ENCODE peak calls at places on chromosomes 2 and 18, in five cellular contexts. D, E, T, S and G are unnamed samples.

GRCh38 chr2:100018794-100019193 is 123.6 kb downstream of the AFF3 start:
- DNase-seq in D (peak; percentile 6), E (peak; percentile 78), T (no peak), S (peak; percentile 45), G (no peak)

GRCh38 chr18:45316127-45316526 is 299.1 kb upstream of the SLC14A2 start:
- DNase-seq in D (no peak), E (no peak), T (no peak), S (no peak), G (peak; percentile 38)

GRCh38 chr2:163191372-163191771 is 352.8 kb upstream of the KCNH7 start:
- DNase-seq in D (peak; percentile 67), E (peak; percentile 49), T (no peak), S (peak; percentile 44), G (peak; percentile 19)

GRCh38 chr2:46580416-46580815 is 101.1 kb downstream of the TMEM247 start:
- DNase-seq in D (no peak), E (no peak), T (no peak), S (no peak), G (no peak)

GRCh38 chr2:172953411-172953810 is 122.2 kb upstream of the MAP3K20 start:
- DNase-seq in D (no peak), E (peak; percentile 51), T (no peak), S (no peak), G (no peak)

GRCh38 chr2:145007673-145008263 is 487.8 kb upstream of the ZEB2 start:
- DNase-seq in D (peak; percentile 86), E (peak; percentile 79), T (no peak), S (peak; percentile 28), G (no peak)

GRCh38 chr2:151422917-151423439 is 13.3 kb downstream of the RIF1 start:
- DNase-seq in D (no peak), E (no peak), T (no peak), S (no peak), G (no peak)

GRCh38 chr2:42769583-42770287 is 5.8 kb upstream of the OXER1 start:
- DNase-seq in D (no peak), E (no peak), T (no peak), S (no peak), G (peak; percentile 25)

GRCh38 chr2:85913854-85914524 is 25.2 kb upstream of the ST3GAL5 start:
- DNase-seq in D (peak; percentile 82), E (peak; percentile 59), T (no peak), S (no peak), G (no peak)

GRCh38 chr2:60533114-60534033 is 20.1 kb downstream of the BCL11A start:
- DNase-seq in D (no peak), E (peak; percentile 48), T (no peak), S (peak; percentile 85), G (no peak)

GRCh38 chr2:46066591-46066990 is 230.6 kb upstream of the EPAS1 start:
- DNase-seq in D (peak; percentile 49), E (peak; percentile 67), T (no peak), S (no peak), G (no peak)

GRCh38 chr2:3131636-3132326 is 245.8 kb downstream of the EIPR1 start:
- DNase-seq in D (no peak), E (no peak), T (no peak), S (no peak), G (peak; percentile 39)

GRCh38 chr18:51417643-51418483 is 220.4 kb upstream of the MEX3C start:
- DNase-seq in D (no peak), E (no peak), T (no peak), S (no peak), G (peak; percentile 39)

GRCh38 chr2:54879598-54880355 is 156.3 kb downstream of the EML6 start:
- DNase-seq in D (no peak), E (no peak), T (no peak), S (no peak), G (peak; percentile 6)

GRCh38 chr2:28250006-28250405 is 142.7 kb upstream of the FOSL2 start:
- DNase-seq in D (peak; percentile 54), E (peak; percentile 95), T (no peak), S (peak; percentile 69), G (no peak)

GRCh38 chr2:128444044-128444771 is 125.5 kb upstream of the HS6ST1 start:
- DNase-seq in D (no peak), E (no peak), T (peak; percentile 9), S (no peak), G (no peak)

GRCh38 chr2:24643051-24643450 is 150.1 kb downstream of the PTRHD1 start:
- DNase-seq in D (peak; percentile 16), E (no peak), T (no peak), S (no peak), G (no peak)

GRCh38 chr2:196961889-196962288 is 35.4 kb upstream of the PGAP1 start:
- DNase-seq in D (no peak), E (no peak), T (no peak), S (no peak), G (no peak)

GRCh38 chr2:159549234-159549633 is 67.1 kb downstream of the BAZ2B start:
- DNase-seq in D (peak; percentile 31), E (peak; percentile 48), T (no peak), S (no peak), G (no peak)

GRCh38 chr2:176095421-176095820 is 2.9 kb downstream of the HOXD13 start:
- DNase-seq in D (no peak), E (no peak), T (no peak), S (no peak), G (no peak)

GRCh38 chr2:134668821-134669220 is 50.0 kb downstream of the TMEM163 start:
- DNase-seq in D (no peak), E (peak; percentile 78), T (no peak), S (peak; percentile 34), G (no peak)

GRCh38 chr2:24402242-24403092 is 42.1 kb upstream of the ITSN2 start:
- DNase-seq in D (no peak), E (no peak), T (peak; percentile 20), S (no peak), G (no peak)

GRCh38 chr2:2333076-2333475 is 2.0 kb upstream of the MYT1L start:
- DNase-seq in D (no peak), E (no peak), T (no peak), S (no peak), G (no peak)

GRCh38 chr2:25257032-25257455 is 84.7 kb downstream of the DNMT3A start:
- DNase-seq in D (peak; percentile 68), E (peak; percentile 15), T (no peak), S (no peak), G (peak; percentile 37)

GRCh38 chr18:6885992-6886823 is 156.7 kb downstream of the ARHGAP28 start:
- DNase-seq in D (peak; percentile 69), E (peak; percentile 42), T (peak; percentile 67), S (peak; percentile 50), G (peak; percentile 47)

GRCh38 chr2:133848111-133848649 is 279.9 kb upstream of the NCKAP5 start:
- DNase-seq in D (no peak), E (no peak), T (no peak), S (no peak), G (no peak)

GRCh38 chr2:25521665-25522387 is 151.6 kb downstream of the DTNB start:
- DNase-seq in D (peak; percentile 92), E (peak; percentile 78), T (peak; percentile 48), S (peak; percentile 66), G (peak; percentile 31)

GRCh38 chr2:19786408-19787058 is 115.2 kb downstream of the TTC32 start:
- DNase-seq in D (peak; percentile 74), E (peak; percentile 73), T (no peak), S (peak; percentile 46), G (no peak)

GRCh38 chr2:240480834-240481623 is 45.6 kb downstream of the GPC1 start:
- DNase-seq in D (no peak), E (no peak), T (no peak), S (no peak), G (peak; percentile 34)

GRCh38 chr18:13551305-13551603 is 175.1 kb downstream of the FAM210A start:
- DNase-seq in D (no peak), E (no peak), T (no peak), S (no peak), G (no peak)

GRCh38 chr18:74613390-74613789 is 15.7 kb downstream of the ZNF407 start:
- DNase-seq in D (no peak), E (no peak), T (no peak), S (no peak), G (no peak)

GRCh38 chr2:12059616-12060441 is 313.4 kb downstream of the LPIN1 start:
- DNase-seq in D (peak; percentile 8), E (peak; percentile 86), T (no peak), S (peak; percentile 57), G (no peak)

GRCh38 chr2:156341482-156342251 is 9.1 kb upstream of the NR4A2 start:
- DNase-seq in D (peak; percentile 98), E (peak; percentile 93), T (peak; percentile 90), S (peak; percentile 96), G (peak; percentile 86)